ENCODE peak calls at places on chromosome 1, in four cellular contexts. One of them, this sample, is unnamed. For H3K4me1 and H3K27me3, the result is how much of the 10 kb centered on the place peaks cover.

GRCh38 chr1:24149854-24150227 is 6.9 kb upstream of the IL22RA1 start:
- DNase-seq in mammary epithelial cell: peak
- DNase-seq in psoas muscle: no peak
- DNase-seq in ovary: no peak
- DNase-seq in this sample: peak

GRCh38 chr1:96309783-96310182 is 411.8 kb upstream of the PTBP2 start:
- DNase-seq in mammary epithelial cell: peak
- DNase-seq in psoas muscle: no peak
- DNase-seq in ovary: no peak
- DNase-seq in this sample: peak

GRCh38 chr1:1430114-1430982 is 5.1 kb upstream of the VWA1 start:
- DNase-seq in mammary epithelial cell: no peak
- DNase-seq in psoas muscle: peak
- DNase-seq in ovary: peak
- DNase-seq in this sample: no peak

GRCh38 chr1:211135342-211135950 is 1.5 kb upstream of the KCNH1 start:
- DNase-seq in mammary epithelial cell: peak
- DNase-seq in psoas muscle: no peak
- DNase-seq in ovary: no peak
- DNase-seq in this sample: no peak

GRCh38 chr1:76073471-76073870 is 1.1 kb upstream of the ST6GALNAC3 start:
- DNase-seq in mammary epithelial cell: peak
- DNase-seq in psoas muscle: no peak
- DNase-seq in ovary: no peak
- DNase-seq in this sample: peak

GRCh38 chr1:89724369-89725015 is 91.6 kb downstream of the LRRC8C start:
- DNase-seq in mammary epithelial cell: peak
- DNase-seq in psoas muscle: peak
- DNase-seq in ovary: no peak
- DNase-seq in this sample: peak

GRCh38 chr1:87950369-87950768 is 621.7 kb downstream of the LMO4 start:
- DNase-seq in mammary epithelial cell: no peak
- DNase-seq in psoas muscle: no peak
- DNase-seq in ovary: no peak
- DNase-seq in this sample: no peak

GRCh38 chr1:85857991-85858390 is 149.8 kb upstream of the ZNHIT6 start:
- DNase-seq in mammary epithelial cell: no peak
- DNase-seq in psoas muscle: no peak
- DNase-seq in ovary: no peak
- DNase-seq in this sample: no peak

GRCh38 chr1:91282695-91283420 is 121.8 kb downstream of the HFM1 start:
- DNase-seq in mammary epithelial cell: peak
- DNase-seq in psoas muscle: no peak
- DNase-seq in ovary: no peak
- DNase-seq in this sample: peak

GRCh38 chr1:167221126-167221803 is 579 bp downstream of the POU2F1 start:
- DNase-seq in mammary epithelial cell: peak
- DNase-seq in psoas muscle: peak
- DNase-seq in ovary: no peak
- DNase-seq in this sample: no peak

GRCh38 chr1:201756411-201756810 is 72.5 kb upstream of the IPO9 start:
- DNase-seq in mammary epithelial cell: no peak
- DNase-seq in psoas muscle: no peak
- DNase-seq in ovary: no peak
- DNase-seq in this sample: no peak

GRCh38 chr1:233794863-233795262 is 109.6 kb upstream of the SLC35F3 start:
- DNase-seq in mammary epithelial cell: no peak
- DNase-seq in psoas muscle: no peak
- DNase-seq in ovary: no peak
- DNase-seq in this sample: no peak

GRCh38 chr1:2322065-2322571 is 69.2 kb downstream of the MORN1 start:
- DNase-seq in mammary epithelial cell: no peak
- DNase-seq in psoas muscle: peak
- DNase-seq in ovary: peak
- DNase-seq in this sample: peak

DNA sequence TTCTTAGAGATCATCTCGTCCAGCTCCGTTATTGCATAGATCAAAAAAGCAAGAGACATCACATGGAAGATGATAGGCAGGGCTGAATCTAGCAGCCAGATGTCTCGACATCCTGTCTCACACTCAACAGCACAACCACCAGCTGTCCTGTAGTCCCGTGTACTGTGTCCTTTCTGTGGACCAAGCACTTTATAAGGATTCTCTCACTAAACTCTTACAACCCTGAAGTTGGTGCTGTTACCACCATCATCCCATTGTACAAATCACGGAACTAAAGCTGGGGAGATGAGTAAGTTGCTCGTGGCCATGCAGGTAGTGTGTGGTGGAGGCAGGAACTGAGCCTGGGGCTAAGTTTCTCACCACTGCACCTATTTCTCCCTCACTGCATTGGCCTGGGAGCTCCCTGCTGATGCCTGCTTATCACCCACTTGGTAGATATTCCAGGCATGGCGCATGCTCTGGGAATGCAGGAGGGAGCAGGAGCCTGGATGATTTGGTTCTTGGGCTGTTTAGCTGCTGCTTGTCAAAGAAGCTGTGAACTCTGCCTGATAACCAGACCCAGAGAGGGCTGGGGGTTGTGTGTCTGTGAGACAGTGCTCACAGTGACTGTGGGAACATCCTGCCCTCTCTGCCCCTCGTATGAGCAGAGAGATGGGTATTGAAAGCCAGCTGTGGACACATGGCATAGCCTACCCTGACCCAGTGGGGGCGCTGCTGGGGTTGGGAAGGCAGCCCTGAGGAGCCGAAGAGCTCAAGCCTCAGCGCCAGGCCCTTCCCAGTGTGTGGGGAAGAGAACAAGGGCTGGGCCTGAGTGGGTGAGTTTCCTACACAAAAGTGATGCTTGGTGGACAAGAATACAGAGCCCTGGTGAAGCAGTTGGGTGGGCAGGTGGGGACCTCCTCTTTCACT is 13.6 kb downstream of the PPFIA4 start:
- DNase-seq in mammary epithelial cell: peak
- DNase-seq in psoas muscle: no peak
- DNase-seq in ovary: no peak
- DNase-seq in this sample: peak
- TF ChIP-seq CTCF in mammary epithelial cell: peak
- TF ChIP-seq CTCF in psoas muscle: no peak
- TF ChIP-seq CTCF in ovary: peak
- TF ChIP-seq CTCF in this sample: peak

GRCh38 chr1:230074762-230075161 is 7.7 kb downstream of the GALNT2 start:
- DNase-seq in mammary epithelial cell: no peak
- DNase-seq in psoas muscle: no peak
- DNase-seq in ovary: no peak
- DNase-seq in this sample: no peak

GRCh38 chr1:230077011-230077410 is 10.0 kb downstream of the GALNT2 start:
- DNase-seq in mammary epithelial cell: no peak
- DNase-seq in psoas muscle: no peak
- DNase-seq in ovary: no peak
- DNase-seq in this sample: no peak

GRCh38 chr1:230080834-230081233 is 13.8 kb downstream of the GALNT2 start:
- DNase-seq in mammary epithelial cell: no peak
- DNase-seq in psoas muscle: peak
- DNase-seq in ovary: no peak
- DNase-seq in this sample: no peak

GRCh38 chr1:230079211-230079590 is 12.2 kb downstream of the GALNT2 start:
- DNase-seq in mammary epithelial cell: no peak
- DNase-seq in psoas muscle: no peak
- DNase-seq in ovary: no peak
- DNase-seq in this sample: no peak

GRCh38 chr1:230077436-230078221 is 10.6 kb downstream of the GALNT2 start:
- DNase-seq in mammary epithelial cell: no peak
- DNase-seq in psoas muscle: no peak
- DNase-seq in ovary: no peak
- DNase-seq in this sample: no peak
- H3K4me1 ChIP-seq in mammary epithelial cell: under half
- H3K4me1 ChIP-seq in psoas muscle: half or more
- H3K4me1 ChIP-seq in ovary: under half
- H3K4me1 ChIP-seq in this sample: under half

GRCh38 chr1:36797761-36798160 is 236.6 kb downstream of the GRIK3 start:
- DNase-seq in mammary epithelial cell: no peak
- DNase-seq in psoas muscle: no peak
- DNase-seq in ovary: no peak
- DNase-seq in this sample: no peak

GRCh38 chr1:36805979-36806640 is 228.2 kb downstream of the GRIK3 start:
- DNase-seq in mammary epithelial cell: no peak
- DNase-seq in psoas muscle: no peak
- DNase-seq in ovary: no peak
- DNase-seq in this sample: no peak

GRCh38 chr1:36803870-36804560 is 230.3 kb downstream of the GRIK3 start:
- DNase-seq in mammary epithelial cell: no peak
- DNase-seq in psoas muscle: no peak
- DNase-seq in ovary: no peak
- DNase-seq in this sample: no peak

GRCh38 chr1:36804669-36805314 is 229.5 kb downstream of the GRIK3 start:
- DNase-seq in mammary epithelial cell: no peak
- DNase-seq in psoas muscle: no peak
- DNase-seq in ovary: no peak
- DNase-seq in this sample: no peak

GRCh38 chr1:36802018-36802417 is 232.3 kb downstream of the GRIK3 start:
- DNase-seq in mammary epithelial cell: no peak
- DNase-seq in psoas muscle: no peak
- DNase-seq in ovary: no peak
- DNase-seq in this sample: no peak
- H3K27me3 ChIP-seq in mammary epithelial cell: under half
- H3K27me3 ChIP-seq in psoas muscle: under half
- H3K27me3 ChIP-seq in ovary: under half
- H3K27me3 ChIP-seq in this sample: under half

DNA sequence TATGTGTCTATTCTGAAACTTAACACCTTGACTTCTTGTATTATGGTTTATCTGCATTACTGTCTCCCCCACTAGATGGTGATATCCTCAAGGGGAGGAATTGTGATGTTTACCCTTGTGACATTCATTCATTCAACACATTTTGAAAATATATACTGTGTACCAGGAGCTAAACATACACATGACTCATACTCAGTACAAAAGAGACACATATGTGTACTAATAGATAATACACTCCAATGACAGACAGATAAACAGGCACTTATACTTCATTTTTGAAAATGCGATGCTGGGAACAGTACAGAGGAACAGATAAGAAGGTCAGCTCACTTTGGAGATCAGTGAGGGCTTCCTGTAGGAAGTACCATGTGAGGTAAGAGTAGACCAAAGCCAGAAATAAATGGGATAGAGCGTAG is 8.9 kb upstream of the RAB3GAP2 start:
- DNase-seq in mammary epithelial cell: peak
- DNase-seq in psoas muscle: no peak
- DNase-seq in ovary: no peak
- DNase-seq in this sample: peak
- TF ChIP-seq CTCF in mammary epithelial cell: peak
- TF ChIP-seq CTCF in psoas muscle: peak
- TF ChIP-seq CTCF in ovary: no peak
- TF ChIP-seq CTCF in this sample: peak

DNA sequence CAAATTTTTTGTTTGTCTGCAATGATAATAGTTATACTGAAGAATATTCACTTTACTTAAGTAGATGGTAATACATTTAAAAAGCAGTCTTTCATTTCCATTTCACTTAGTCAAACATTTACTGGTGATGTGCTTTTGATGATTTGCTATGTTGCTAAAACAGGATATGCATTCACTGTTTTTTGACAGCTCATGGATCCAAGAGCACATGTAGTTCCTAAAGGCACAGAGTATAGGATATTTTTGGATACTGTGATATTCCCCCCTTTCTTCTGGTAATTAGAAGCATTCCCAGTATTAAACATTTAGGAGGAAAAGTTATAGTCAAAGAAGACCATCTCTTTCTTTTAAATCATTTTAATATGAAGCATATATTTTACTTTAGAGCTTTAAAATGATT is 45.9 kb downstream of the RAP1A start:
- DNase-seq in mammary epithelial cell: no peak
- DNase-seq in psoas muscle: no peak
- DNase-seq in ovary: no peak
- DNase-seq in this sample: no peak
- H3K4me1 ChIP-seq in mammary epithelial cell: under half
- H3K4me1 ChIP-seq in psoas muscle: under half
- H3K4me1 ChIP-seq in ovary: under half
- H3K4me1 ChIP-seq in this sample: under half

DNA sequence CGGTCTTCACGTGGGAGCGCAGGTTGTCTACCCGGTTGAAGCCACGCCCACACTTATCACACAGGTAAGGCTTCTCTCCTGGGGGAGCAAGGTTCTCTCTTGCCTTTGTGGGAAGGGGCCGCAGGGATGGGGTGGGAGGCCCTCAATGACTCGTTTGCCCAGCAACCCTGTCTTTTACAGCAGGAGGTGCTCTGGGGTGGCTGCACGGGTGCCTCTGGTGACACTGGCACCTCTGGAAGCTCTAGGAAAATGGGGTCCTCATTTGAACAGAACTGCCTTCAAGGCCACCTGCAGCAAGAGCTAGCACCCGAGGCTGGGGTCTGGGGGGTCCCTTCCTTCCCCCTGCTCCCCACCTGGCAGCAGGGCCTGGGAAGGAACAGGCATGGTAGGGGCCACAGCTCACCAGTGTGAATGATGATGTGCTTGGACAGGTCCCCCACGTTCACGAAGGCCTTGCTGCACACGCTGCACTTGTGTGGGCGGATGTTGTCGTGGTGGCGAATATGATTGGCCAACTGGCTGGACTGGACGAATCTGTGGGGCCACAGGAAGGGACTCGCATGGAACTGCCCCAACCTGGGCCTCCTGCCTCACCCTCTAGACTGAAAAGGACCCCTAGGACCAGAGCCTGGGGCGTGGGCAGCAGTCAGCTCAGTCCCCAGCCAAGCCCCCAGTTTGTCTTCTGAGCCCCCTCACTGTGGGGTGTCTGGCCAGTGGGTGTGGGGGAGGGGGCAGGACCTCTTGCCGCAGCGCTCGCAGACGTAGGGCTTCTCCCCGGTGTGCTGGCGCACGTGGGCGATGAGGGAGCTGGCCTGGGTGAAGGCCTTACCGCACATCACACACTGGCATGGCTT is 33.0 kb downstream of the ZBTB17 start:
- DNase-seq in mammary epithelial cell: no peak
- DNase-seq in psoas muscle: no peak
- DNase-seq in ovary: no peak
- DNase-seq in this sample: no peak
- H3K27me3 ChIP-seq in mammary epithelial cell: under half
- H3K27me3 ChIP-seq in psoas muscle: under half
- H3K27me3 ChIP-seq in ovary: under half
- H3K27me3 ChIP-seq in this sample: under half

This sample was measured in foreskin keratinocyte.